ENCODE peak calls at places on chromosomes 12 and 14, in seven cellular contexts. Y, J, L, R, U, A and V are unnamed samples.

GRCh38 chr12:108214046-108214445 is 85.0 kb downstream of the WSCD2 start:
- DNase-seq in L (no peak), A (no peak), R (no peak), U (no peak), Y (no peak), J (no peak), V (no peak)

GRCh38 chr14:77185093-77185465 is 3.5 kb downstream of the TMEM63C start:
- DNase-seq in U (no peak), L (no peak), J (no peak), A (no peak), R (no peak), Y (no peak), V (no peak)

GRCh38 chr14:39034481-39035296 is 68.3 kb downstream of the SEC23A start:
- DNase-seq in Y (no peak), L (no peak), A (no peak), J (no peak), R (no peak), U (no peak), V (no peak)

GRCh38 chr12:130506844-130507243 is 169.2 kb downstream of the PIWIL1 start:
- DNase-seq in L (no peak), R (no peak), A (no peak), Y (no peak), J (no peak), U (no peak), V (no peak)

GRCh38 chr14:53621433-53621832 is 335.2 kb downstream of the BMP4 start:
- DNase-seq in Y (no peak), J (no peak), L (no peak), U (no peak), R (no peak), A (no peak), V (no peak)

GRCh38 chr14:31297701-31298344 is 90.2 kb upstream of the HECTD1 start:
- DNase-seq in A (no peak), U (peak), R (no peak), J (no peak), Y (peak), L (no peak), V (no peak)

GRCh38 chr14:96614528-96614927 is 112.3 kb downstream of the PAPOLA start:
- DNase-seq in J (no peak), L (no peak), A (no peak), R (no peak), Y (no peak), U (no peak), V (no peak)

GRCh38 chr12:48880647-48881046 is 15.0 kb upstream of the RND1 start:
- DNase-seq in L (no peak), Y (no peak), A (no peak), J (no peak), R (no peak), U (no peak), V (no peak)

GRCh38 chr12:56257491-56258067 is 605 bp downstream of the ANKRD52 start:
- DNase-seq in A (peak), J (no peak), L (no peak), U (peak), R (no peak), Y (peak), V (no peak)

GRCh38 chr14:74475678-74476077 is 17.4 kb downstream of the NPC2 start:
- DNase-seq in L (no peak), A (no peak), U (peak), Y (peak), R (peak), J (no peak), V (no peak)

GRCh38 chr14:20400965-20401593 is 12.2 kb downstream of the TEP1 start:
- DNase-seq in R (no peak), Y (peak), J (no peak), U (no peak), L (no peak), A (no peak), V (no peak)

GRCh38 chr14:55015006-55015405 is 11.9 kb downstream of the WDHD1 start:
- DNase-seq in A (no peak), Y (no peak), U (no peak), R (no peak), L (no peak), J (no peak), V (no peak)

GRCh38 chr12:89327477-89328094 is 24.7 kb downstream of the DUSP6 start:
- DNase-seq in R (no peak), A (no peak), J (no peak), L (no peak), Y (no peak), U (no peak), V (no peak)

GRCh38 chr12:130110910-130111309 is 51.4 kb upstream of the FZD10 start:
- DNase-seq in Y (no peak), J (no peak), R (no peak), U (no peak), A (no peak), L (no peak), V (no peak)

GRCh38 chr14:39857656-39858055 is 425.4 kb upstream of the FBXO33 start:
- DNase-seq in Y (no peak), L (no peak), J (no peak), U (no peak), A (no peak), R (no peak), V (no peak)

GRCh38 chr12:120800665-120801064 is 75.0 kb downstream of the ACADS start:
- DNase-seq in R (no peak), U (no peak), A (no peak), L (no peak), Y (no peak), J (no peak), V (no peak)

GRCh38 chr14:64682173-64682710 is 22.0 kb upstream of the PLEKHG3 start:
- DNase-seq in R (no peak), J (no peak), Y (peak), A (peak), U (no peak), L (peak), V (no peak)

GRCh38 chr12:130227641-130228040 is 65.4 kb downstream of the FZD10 start:
- DNase-seq in L (no peak), Y (no peak), R (no peak), U (no peak), A (no peak), J (no peak), V (no peak)

GRCh38 chr12:89098390-89099102 is 253.8 kb downstream of the DUSP6 start:
- DNase-seq in R (no peak), U (no peak), J (no peak), Y (peak), L (no peak), A (peak), V (no peak)